ENCODE peak calls at places on chromosomes 2 and 18, in six cellular contexts. Y is tibial artery; X is IMR-90; R is CD8-positive, alpha-beta T cell; S is psoas muscle; Z is K562. B is an unnamed sample.

GRCh38 chr2:3039188-3040065 is 338.2 kb downstream of the EIPR1 start:
- DNase-seq in Y (no peak), X (no peak), R (no peak), S (no peak), Z (no peak), B (no peak)

GRCh38 chr2:46377666-46378560 is 80.7 kb downstream of the EPAS1 start:
- DNase-seq in Y (no peak), X (no peak), R (no peak), S (no peak), Z (no peak), B (no peak)

GRCh38 chr2:166610180-166610919 is 116.3 kb upstream of the SCN7A start:
- DNase-seq in Y (no peak), X (no peak), R (no peak), S (no peak), Z (no peak), B (no peak)

GRCh38 chr2:15941970-15942710 is 1.8 kb downstream of the MYCN start:
- DNase-seq in Y (no peak), X (no peak), R (no peak), S (peak; percentile 61), Z (no peak), B (no peak)

GRCh38 chr18:72456802-72457201 is 87.3 kb downstream of the CBLN2 start:
- DNase-seq in Y (no peak), X (peak; percentile 14), R (no peak), S (no peak), Z (no peak), B (no peak)

GRCh38 chr2:72994282-72994990 is 77.1 kb downstream of the SFXN5 start:
- DNase-seq in Y (no peak), X (no peak), R (no peak), S (peak; percentile 42), Z (no peak), B (peak; percentile 54)

GRCh38 chr2:12300019-12300602 is 416.6 kb upstream of the TRIB2 start:
- DNase-seq in Y (no peak), X (peak; percentile 41), R (no peak), S (no peak), Z (no peak), B (no peak)

GRCh38 chr2:189481071-189481470 is 39.8 kb downstream of the WDR75 start:
- DNase-seq in Y (no peak), X (no peak), R (no peak), S (no peak), Z (no peak), B (no peak)

GRCh38 chr2:70942900-70943871 is 7.5 kb downstream of the ATP6V1B1 start:
- DNase-seq in Y (no peak), X (peak; percentile 17), R (no peak), S (no peak), Z (no peak), B (no peak)

GRCh38 chr2:112705576-112705975 is 15.2 kb upstream of the NT5DC4 start:
- DNase-seq in Y (no peak), X (no peak), R (no peak), S (no peak), Z (peak; percentile 35), B (peak; percentile 32)

GRCh38 chr2:233089851-233090250 is 29.7 kb downstream of the INPP5D start:
- DNase-seq in Y (no peak), X (no peak), R (no peak), S (no peak), Z (no peak), B (no peak)

DNA sequence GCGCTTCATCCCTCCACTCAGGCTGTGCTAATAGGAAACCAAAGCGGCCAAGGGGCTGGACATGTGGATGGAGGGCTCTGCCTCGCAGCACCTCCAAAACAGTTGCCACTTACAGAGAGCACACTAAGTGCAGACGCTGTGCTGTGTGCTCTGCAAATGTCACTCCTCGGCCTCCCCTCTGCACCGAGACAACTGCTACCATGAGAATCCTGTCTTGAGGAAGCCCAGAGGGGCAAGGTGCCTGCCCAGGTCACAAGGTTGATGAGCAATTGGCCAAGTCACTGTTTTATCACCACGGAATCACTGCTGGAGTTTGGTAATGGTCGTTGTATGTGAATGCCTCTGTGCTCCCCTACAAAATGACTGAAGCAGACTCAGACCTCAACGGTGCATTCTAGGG is 132.2 kb downstream of the SEPTIN10 start:
- DNase-seq in Y (no peak), X (no peak), R (no peak), S (no peak), Z (no peak), B (no peak)
- H3K4me1 ChIP-seq in Y (peaks cover 49% of the 10 kb centered on the region), X (peaks cover 14% of the 10 kb centered on the region), R (no peaks in the 10 kb centered on the region), S (peaks cover 52% of the 10 kb centered on the region), Z (no peaks in the 10 kb centered on the region), B (peaks cover 40% of the 10 kb centered on the region)

DNA sequence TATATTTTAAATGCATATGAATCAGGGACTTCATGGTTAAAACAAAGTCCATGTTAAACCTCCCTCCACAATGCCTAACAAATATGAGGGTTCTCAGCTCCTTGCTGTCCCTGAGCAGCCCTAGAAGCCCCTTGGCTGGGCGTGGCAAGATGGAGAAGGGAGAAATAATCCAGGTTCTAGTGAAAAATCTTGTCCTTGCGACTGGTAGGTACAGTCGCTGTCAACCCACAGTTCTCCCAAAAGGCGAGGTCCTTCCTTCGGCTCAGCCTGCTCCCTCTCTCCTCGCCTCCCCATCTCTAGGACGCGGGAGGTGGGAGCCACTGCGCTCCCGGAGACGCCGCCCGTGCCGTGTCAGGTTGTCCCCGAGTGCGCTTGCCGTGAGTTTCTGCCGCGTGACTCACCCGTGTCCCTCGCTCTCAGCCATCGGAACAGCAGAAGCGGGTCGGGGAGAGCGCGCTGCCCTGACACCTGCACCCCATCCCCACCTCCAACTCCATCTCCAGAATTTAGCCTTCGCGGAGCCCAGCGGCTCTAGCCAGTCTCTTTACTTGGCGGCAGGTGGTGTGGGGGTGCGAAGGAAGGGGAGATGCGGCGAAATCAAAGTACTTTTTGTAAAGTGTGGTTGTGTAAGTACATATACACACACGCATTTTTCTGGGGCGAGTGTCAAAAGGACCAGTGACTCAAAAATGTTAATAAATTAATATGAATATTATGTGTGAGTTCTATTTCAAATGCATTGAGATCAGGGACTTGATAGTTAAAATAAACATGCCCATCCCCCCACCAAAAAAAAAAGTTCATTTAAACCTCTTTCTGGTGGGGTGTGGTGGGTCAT is 65.1 kb upstream of the TMEM17 start:
- DNase-seq in Y (no peak), X (no peak), R (no peak), S (no peak), Z (no peak), B (no peak)
- H3K4me3 ChIP-seq in Y (peak overlapping the region; percentile 24), X (peak overlapping the region; percentile 22), R (no peak overlapping the region), S (no peak overlapping the region), Z (no peak overlapping the region), B (no peak overlapping the region)

GRCh38 chr2:43224571-43225092 is 1.8 kb downstream of the ZFP36L2 start:
- DNase-seq in Y (no peak), X (peak; percentile 17), R (no peak), S (peak; percentile 71), Z (peak; percentile 59), B (no peak)
- H3K4me1 ChIP-seq in Y (peaks cover 26% of the 10 kb centered on the region), X (peaks cover 13% of the 10 kb centered on the region), R (peaks cover 28% of the 10 kb centered on the region), S (peaks cover 53% of the 10 kb centered on the region), Z (peaks cover 60% of the 10 kb centered on the region), B (no peaks in the 10 kb centered on the region)

GRCh38 chr2:149364839-149365238 is 34.5 kb downstream of the LYPD6 start:
- DNase-seq in Y (no peak), X (no peak), R (no peak), S (no peak), Z (no peak), B (no peak)

GRCh38 chr2:149370061-149370775 is 39.8 kb downstream of the LYPD6 start:
- DNase-seq in Y (no peak), X (no peak), R (no peak), S (no peak), Z (no peak), B (no peak)

GRCh38 chr2:149363953-149364352 is 33.6 kb downstream of the LYPD6 start:
- DNase-seq in Y (no peak), X (no peak), R (no peak), S (no peak), Z (no peak), B (no peak)

GRCh38 chr2:149371476-149371875 is 41.1 kb downstream of the LYPD6 start:
- DNase-seq in Y (no peak), X (no peak), R (no peak), S (no peak), Z (no peak), B (no peak)

DNA sequence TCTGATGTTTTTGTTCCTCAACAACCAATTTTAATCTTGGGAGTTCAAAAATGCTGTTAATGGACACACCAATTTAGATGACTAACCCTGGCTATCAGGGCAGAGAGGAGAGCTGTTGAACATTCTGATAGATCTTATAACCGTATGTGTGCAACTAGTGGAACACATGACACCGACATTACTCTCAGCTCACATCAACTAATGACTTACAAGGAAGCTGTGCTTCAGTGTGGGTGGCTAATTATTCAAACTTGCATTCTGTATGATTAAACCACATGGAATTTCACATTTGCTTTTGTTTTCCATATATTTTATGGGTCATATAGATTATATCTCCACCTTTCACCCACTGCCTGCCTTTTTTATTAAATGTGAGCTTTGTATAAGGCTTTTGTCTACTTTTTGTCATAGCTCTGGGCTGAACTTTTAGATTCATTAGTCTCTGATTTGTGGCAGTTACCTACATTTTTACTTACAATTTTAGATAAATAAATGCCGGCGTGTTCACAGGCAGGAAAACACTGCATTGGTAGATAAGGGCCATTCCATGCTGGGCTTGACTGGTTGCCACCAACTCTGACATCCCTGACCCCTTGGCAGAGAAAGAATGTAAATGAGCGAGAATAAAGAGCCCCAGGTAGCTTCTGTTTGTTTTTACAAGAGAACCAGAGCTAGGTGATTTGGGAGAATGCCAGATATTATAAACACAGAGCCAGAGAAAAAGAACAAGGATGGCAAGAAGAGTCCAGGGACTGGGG is 35.6 kb downstream of the LYPD6 start:
- DNase-seq in Y (no peak), X (peak; percentile 4), R (no peak), S (no peak), Z (no peak), B (no peak)
- H3K4me3 ChIP-seq in Y (no peak overlapping the region), X (no peak overlapping the region), R (no peak overlapping the region), S (no peak overlapping the region), Z (no peak overlapping the region), B (no peak overlapping the region)

GRCh38 chr2:205683179-205683978 is 1.1 kb downstream of the NRP2 start:
- DNase-seq in Y (no peak), X (peak; percentile 79), R (no peak), S (no peak), Z (no peak), B (no peak)

GRCh38 chr2:205686231-205687017 is 4.1 kb downstream of the NRP2 start:
- DNase-seq in Y (no peak), X (peak; percentile 35), R (no peak), S (no peak), Z (no peak), B (no peak)

GRCh38 chr2:205683991-205684390 is 1.7 kb downstream of the NRP2 start:
- DNase-seq in Y (no peak), X (no peak), R (no peak), S (no peak), Z (no peak), B (no peak)

GRCh38 chr2:205685314-205686230 is 3.3 kb downstream of the NRP2 start:
- DNase-seq in Y (no peak), X (peak; percentile 67), R (no peak), S (no peak), Z (no peak), B (no peak)

DNA sequence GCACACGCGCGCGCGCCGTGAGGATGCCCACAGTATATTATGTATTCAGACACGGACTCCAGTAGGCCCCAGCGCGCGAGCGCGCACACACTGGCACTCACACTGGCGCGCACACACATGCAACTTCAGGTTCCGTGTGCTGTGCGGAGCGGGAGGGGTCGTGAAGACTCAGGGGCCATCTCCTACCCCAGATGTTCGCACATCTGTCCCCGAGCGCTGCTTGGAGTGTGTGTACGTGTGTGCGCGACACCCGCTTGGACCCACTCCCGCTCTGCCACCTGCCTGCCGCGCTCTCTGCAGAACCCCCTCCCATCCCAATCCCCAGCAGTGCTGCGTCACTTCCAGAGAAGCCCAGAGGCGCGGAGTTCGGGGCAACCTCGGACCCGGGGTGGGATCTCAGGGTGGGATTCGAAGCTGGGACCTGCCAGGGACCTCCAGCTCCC is 2.6 kb downstream of the NRP2 start:
- DNase-seq in Y (no peak), X (peak; percentile 60), R (no peak), S (no peak), Z (no peak), B (no peak)
- H3K4me1 ChIP-seq in Y (peaks cover 18% of the 10 kb centered on the region), X (peaks cover 12% of the 10 kb centered on the region), R (peaks cover 15% of the 10 kb centered on the region), S (no peaks in the 10 kb centered on the region), Z (peaks cover 17% of the 10 kb centered on the region), B (peaks cover 52% of the 10 kb centered on the region)

B was measured in right atrium auricular region.